ENCODE peak calls at places on chromosome 20, in eight cellular contexts. B is lower lobe of right lung, Z is endodermal cell, I is tibial nerve, R is PC-3, X is H1, U is SJSA1, A is pancreas. P is an unnamed sample.
A peak's percentile ranks its signal among the peaks of the same experiment; 100 is the strongest.

GRCh38 chr20:13261460-13262301 is 40.6 kb downstream of the ISM1 start:
- DNase-seq in B (peak; percentile 47), Z (peak; percentile 91), I (no peak), R (peak; percentile 76), X (peak; percentile 86), U (no peak), A (peak; percentile 63), P (no peak)

GRCh38 chr20:4985658-4986057 is 15.7 kb downstream of the SLC23A2 start:
- DNase-seq in B (no peak), Z (no peak), I (no peak), R (no peak), X (no peak), U (no peak), A (no peak), P (no peak)

GRCh38 chr20:44616604-44616964 is 34.2 kb downstream of the PKIG start:
- DNase-seq in B (no peak), Z (peak; percentile 73), I (no peak), R (no peak), X (peak; percentile 59), U (no peak), A (no peak), P (no peak)

GRCh38 chr20:14498809-14499208 is 161.4 kb upstream of the FLRT3 start:
- DNase-seq in B (no peak), Z (peak; percentile 52), I (no peak), R (no peak), X (peak; percentile 49), U (no peak), A (no peak), P (no peak)

GRCh38 chr20:47620808-47621805 is 119.4 kb downstream of the NCOA3 start:
- DNase-seq in B (no peak), Z (no peak), I (no peak), R (peak; percentile 86), X (no peak), U (no peak), A (no peak), P (no peak)

GRCh38 chr20:25315418-25316210 is 67.7 kb downstream of the PYGB start:
- DNase-seq in B (peak; percentile 34), Z (no peak), I (peak; percentile 11), R (peak; percentile 65), X (no peak), U (no peak), A (no peak), P (no peak)

GRCh38 chr20:60851826-60852704 is 400.0 kb upstream of the CDH4 start:
- DNase-seq in B (no peak), Z (peak; percentile 86), I (no peak), R (no peak), X (peak; percentile 72), U (no peak), A (peak; percentile 6), P (no peak)

GRCh38 chr20:10922941-10923340 is 249.1 kb upstream of the JAG1 start:
- DNase-seq in B (no peak), Z (no peak), I (no peak), R (peak; percentile 97), X (no peak), U (peak; percentile 84), A (no peak), P (no peak)

GRCh38 chr20:63004607-63005211 is 2.1 kb downstream of the BHLHE23 start:
- DNase-seq in B (no peak), Z (peak; percentile 60), I (no peak), R (no peak), X (no peak), U (no peak), A (no peak), P (no peak)

GRCh38 chr20:49620364-49621240 is 52.7 kb upstream of the PTGIS start:
- DNase-seq in B (no peak), Z (no peak), I (no peak), R (no peak), X (no peak), U (no peak), A (no peak), P (no peak)

DNA sequence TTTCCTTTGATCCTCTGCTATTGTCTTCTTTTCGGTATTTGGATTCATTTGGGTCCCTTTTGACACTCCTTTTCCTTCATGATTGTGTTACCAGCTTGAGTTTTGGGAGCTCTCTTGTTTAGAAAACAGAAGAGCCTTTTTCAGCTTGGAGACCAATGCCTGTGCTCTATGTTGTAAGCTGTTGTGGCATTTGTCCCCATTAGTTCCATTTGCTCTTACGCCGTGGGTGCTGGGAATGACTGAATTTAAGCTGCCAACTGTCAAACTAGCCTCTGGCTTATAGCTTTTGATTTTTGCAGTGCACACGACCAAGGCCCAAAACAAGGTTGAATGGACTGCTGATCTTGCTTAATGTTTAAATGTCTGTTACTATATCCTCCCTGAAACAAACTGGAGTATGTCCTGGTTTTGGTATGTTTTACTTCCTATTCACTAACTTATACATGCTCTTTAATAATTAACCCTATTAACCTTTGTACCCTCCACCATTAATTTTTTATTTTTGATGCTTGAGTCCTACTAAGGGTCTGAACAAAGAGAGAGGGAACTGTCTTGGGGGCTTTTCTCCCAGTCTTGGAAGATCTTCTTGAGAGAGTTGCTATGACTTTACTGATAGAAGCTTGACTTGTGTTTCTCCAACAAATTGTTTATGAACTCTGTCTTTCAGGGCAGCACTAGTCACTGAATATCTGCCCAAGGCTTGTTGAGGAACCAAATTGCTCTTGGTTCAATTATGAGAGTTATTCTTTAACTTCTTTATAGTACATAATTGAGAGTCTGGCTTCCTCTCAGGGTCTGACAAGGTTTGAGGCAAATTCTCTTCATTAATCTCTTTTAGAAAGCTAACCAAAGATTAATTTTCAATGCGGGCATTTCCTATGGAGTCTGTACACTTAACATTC is 100.3 kb upstream of the SIRPG start:
- DNase-seq in B (no peak), Z (no peak), I (no peak), R (no peak), X (no peak), U (no peak), A (no peak), P (no peak)
- H3K27ac ChIP-seq in B (no peak overlapping the region), Z (no peak overlapping the region), I (peak overlapping the region; percentile 45), R (no peak overlapping the region), X (no peak overlapping the region), U (no peak overlapping the region), A (no peak overlapping the region), P (no peak overlapping the region)

DNA sequence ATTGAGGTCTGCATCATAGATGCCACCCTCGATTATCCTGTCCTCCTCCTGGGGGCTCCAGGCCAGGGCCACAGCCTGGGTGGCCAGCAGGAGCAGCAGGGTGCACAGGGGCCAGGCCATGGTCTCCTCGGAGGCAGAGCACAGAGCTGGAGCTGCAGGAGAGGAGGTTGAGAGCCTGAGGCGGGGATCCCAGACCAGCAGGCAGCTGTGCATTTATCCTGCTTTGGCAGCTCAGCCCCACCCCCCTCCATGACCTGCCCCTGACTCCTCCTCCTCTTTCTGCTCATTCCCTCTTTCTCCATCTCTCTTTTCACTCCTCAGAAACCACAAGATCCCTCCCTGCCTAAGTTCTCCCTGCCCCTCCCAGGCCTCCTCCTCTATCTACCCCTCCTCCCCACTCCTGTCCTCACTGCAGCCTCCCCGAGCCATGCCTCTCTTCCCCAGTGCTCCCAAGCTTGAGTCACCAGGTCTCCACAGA is at the start of gene CST2:
- DNase-seq in B (no peak), Z (peak; percentile 63), I (no peak), R (peak; percentile 56), X (no peak), U (peak; percentile 60), A (no peak), P (no peak)
- H3K4me3 ChIP-seq in B (no peak within 1 kb of the TSS), Z (no peak within 1 kb of the TSS), I (no peak within 1 kb of the TSS), R (no peak within 1 kb of the TSS), X (no peak within 1 kb of the TSS), U (no peak within 1 kb of the TSS), A (no peak within 1 kb of the TSS), P (no peak within 1 kb of the TSS)

DNA sequence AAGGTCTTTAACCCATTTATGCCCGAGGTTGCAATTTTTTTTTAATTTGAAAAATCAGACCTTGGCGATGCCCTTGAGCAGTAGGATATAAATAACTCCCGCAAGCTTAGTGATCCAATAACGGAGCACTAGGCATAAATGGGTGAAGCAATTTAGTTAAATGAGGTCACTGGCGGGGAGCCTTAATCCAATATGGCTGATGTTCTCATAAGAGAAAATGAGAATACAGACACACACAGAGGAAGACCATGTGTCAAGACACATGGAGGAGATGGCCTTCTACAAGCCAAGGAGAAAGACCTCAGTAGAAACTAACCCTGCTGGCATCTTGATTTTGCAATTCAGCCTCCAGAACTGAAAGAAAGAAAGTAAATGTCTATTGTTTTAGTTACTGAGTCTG is 735 bp downstream of the SIRPG start:
- DNase-seq in B (no peak), Z (no peak), I (no peak), R (no peak), X (no peak), U (no peak), A (no peak), P (no peak)
- H3K27ac ChIP-seq in B (no peak overlapping the region), Z (no peak overlapping the region), I (no peak overlapping the region), R (no peak overlapping the region), X (no peak overlapping the region), U (no peak overlapping the region), A (no peak overlapping the region), P (no peak overlapping the region)

DNA sequence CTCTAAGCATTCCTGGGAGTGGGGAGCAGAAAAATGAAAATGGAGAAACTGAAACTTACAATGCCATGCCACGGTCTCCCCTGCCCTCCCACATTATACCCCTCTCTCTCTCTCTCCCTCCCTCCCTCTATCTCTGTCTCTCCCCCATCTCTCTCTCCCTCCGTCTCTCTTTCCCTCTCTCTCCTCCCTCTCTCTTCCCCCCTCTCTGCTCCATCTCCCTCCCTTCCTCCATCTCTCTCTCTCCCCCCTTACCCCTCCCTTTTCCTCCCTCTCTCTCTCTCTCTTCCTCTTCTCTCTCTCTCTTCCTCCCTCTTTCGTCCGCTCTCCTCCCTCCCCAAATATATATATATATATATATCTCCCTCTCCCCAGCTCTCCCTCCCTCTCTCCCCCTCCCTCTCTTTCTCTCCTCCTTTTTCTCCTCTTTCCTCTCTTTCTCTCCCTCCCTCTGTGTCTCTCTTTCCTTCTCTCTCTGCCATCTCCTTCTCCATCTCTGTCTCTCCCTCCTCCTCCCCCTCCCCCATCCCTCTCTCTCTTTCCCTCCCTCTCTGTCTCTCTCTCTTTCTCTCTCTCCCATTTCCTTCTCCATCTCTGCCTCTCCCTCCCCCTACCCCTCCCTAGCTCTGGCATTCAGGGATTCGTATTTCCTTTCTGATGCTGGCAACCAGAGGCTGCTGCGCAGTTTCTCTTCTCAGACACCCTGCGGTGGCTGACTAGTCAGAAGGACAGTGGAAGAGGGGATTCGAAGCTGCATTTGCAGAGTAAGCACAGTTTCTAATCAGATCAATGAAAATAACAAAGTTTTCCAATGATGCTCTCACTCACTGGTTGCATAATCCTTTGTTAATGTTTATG is 13.9 kb upstream of the VAPB start:
- DNase-seq in B (no peak), Z (peak; percentile 76), I (no peak), R (no peak), X (peak; percentile 60), U (no peak), A (no peak), P (no peak)
- H3K4me3 ChIP-seq in B (no peak overlapping the region), Z (no peak overlapping the region), I (no peak overlapping the region), R (no peak overlapping the region), X (peak overlapping the region; percentile 31), U (no peak overlapping the region), A (no peak overlapping the region), P (no peak overlapping the region)

GRCh38 chr20:23159923-23160445 is 73.9 kb upstream of the CD93 start:
- DNase-seq in B (no peak), Z (no peak), I (no peak), R (no peak), X (no peak), U (no peak), A (no peak), P (no peak)
- H3K27ac ChIP-seq in B (peak overlapping the region; percentile 76), Z (no peak overlapping the region), I (peak overlapping the region; percentile 58), R (no peak overlapping the region), X (no peak overlapping the region), U (no peak overlapping the region), A (no peak overlapping the region), P (peak overlapping the region; percentile 71)

GRCh38 chr20:58446938-58447265 is 57.9 kb downstream of the VAPB start:
- DNase-seq in B (no peak), Z (no peak), I (no peak), R (no peak), X (no peak), U (no peak), A (no peak), P (no peak)
- H3K4me3 ChIP-seq in B (no peak overlapping the region), Z (no peak overlapping the region), I (no peak overlapping the region), R (no peak overlapping the region), X (no peak overlapping the region), U (no peak overlapping the region), A (no peak overlapping the region), P (no peak overlapping the region)

P was measured in coronary artery.